ENCODE peak calls at places on chromosome 13, in five cellular contexts. One of them, this sample, is unnamed.
A peak's percentile ranks its signal among the peaks of the same experiment; 100 is the strongest.

GRCh38 chr13:27283906-27284523 is 13.4 kb downstream of the RASL11A start:
- DNase-seq in foreskin fibroblast: peak; percentile 79
- DNase-seq in tibial artery: peak; percentile 37
- DNase-seq in CD14-positive monocyte: no peak
- DNase-seq in astrocyte of the spinal cord: no peak
- DNase-seq in this sample: no peak

GRCh38 chr13:99399623-99399974 is 92.4 kb upstream of the GPR183 start:
- DNase-seq in foreskin fibroblast: no peak
- DNase-seq in tibial artery: no peak
- DNase-seq in CD14-positive monocyte: no peak
- DNase-seq in astrocyte of the spinal cord: no peak
- DNase-seq in this sample: no peak

GRCh38 chr13:76481738-76482137 is 404.5 kb downstream of the KCTD12 start:
- DNase-seq in foreskin fibroblast: no peak
- DNase-seq in tibial artery: no peak
- DNase-seq in CD14-positive monocyte: no peak
- DNase-seq in astrocyte of the spinal cord: peak; percentile 74
- DNase-seq in this sample: no peak

GRCh38 chr13:99316657-99317244 is 9.6 kb upstream of the GPR183 start:
- DNase-seq in foreskin fibroblast: no peak
- DNase-seq in tibial artery: no peak
- DNase-seq in CD14-positive monocyte: no peak
- DNase-seq in astrocyte of the spinal cord: peak; percentile 33
- DNase-seq in this sample: no peak

GRCh38 chr13:73708393-73708985 is 425.7 kb downstream of the KLF12 start:
- DNase-seq in foreskin fibroblast: peak; percentile 67
- DNase-seq in tibial artery: peak; percentile 28
- DNase-seq in CD14-positive monocyte: no peak
- DNase-seq in astrocyte of the spinal cord: peak; percentile 77
- DNase-seq in this sample: peak; percentile 46

GRCh38 chr13:74250738-74251190 is 116.6 kb upstream of the KLF12 start:
- DNase-seq in foreskin fibroblast: peak; percentile 89
- DNase-seq in tibial artery: no peak
- DNase-seq in CD14-positive monocyte: no peak
- DNase-seq in astrocyte of the spinal cord: peak; percentile 59
- DNase-seq in this sample: no peak

GRCh38 chr13:42041684-42042035 is 6.8 kb upstream of the DGKH start:
- DNase-seq in foreskin fibroblast: peak; percentile 89
- DNase-seq in tibial artery: peak; percentile 70
- DNase-seq in CD14-positive monocyte: no peak
- DNase-seq in astrocyte of the spinal cord: peak; percentile 74
- DNase-seq in this sample: peak; percentile 71

GRCh38 chr13:68509734-68510621 is 1279.8 kb upstream of the PCDH9 start:
- DNase-seq in foreskin fibroblast: no peak
- DNase-seq in tibial artery: no peak
- DNase-seq in CD14-positive monocyte: no peak
- DNase-seq in astrocyte of the spinal cord: no peak
- DNase-seq in this sample: peak; percentile 4

GRCh38 chr13:52371736-52372247 is 34.2 kb downstream of the THSD1 start:
- DNase-seq in foreskin fibroblast: peak; percentile 72
- DNase-seq in tibial artery: no peak
- DNase-seq in CD14-positive monocyte: no peak
- DNase-seq in astrocyte of the spinal cord: peak; percentile 70
- DNase-seq in this sample: no peak

GRCh38 chr13:113405481-113406300 is 41.8 kb upstream of the GRTP1 start:
- DNase-seq in foreskin fibroblast: no peak
- DNase-seq in tibial artery: no peak
- DNase-seq in CD14-positive monocyte: no peak
- DNase-seq in astrocyte of the spinal cord: no peak
- DNase-seq in this sample: no peak

GRCh38 chr13:106636492-106636891 is 68.6 kb upstream of the ARGLU1 start:
- DNase-seq in foreskin fibroblast: no peak
- DNase-seq in tibial artery: no peak
- DNase-seq in CD14-positive monocyte: no peak
- DNase-seq in astrocyte of the spinal cord: no peak
- DNase-seq in this sample: no peak

GRCh38 chr13:112686364-112686763 is 3.5 kb upstream of the ATP11A start:
- DNase-seq in foreskin fibroblast: no peak
- DNase-seq in tibial artery: no peak
- DNase-seq in CD14-positive monocyte: no peak
- DNase-seq in astrocyte of the spinal cord: no peak
- DNase-seq in this sample: no peak

GRCh38 chr13:98912846-98913245 is 65.0 kb downstream of the DOCK9 start:
- DNase-seq in foreskin fibroblast: no peak
- DNase-seq in tibial artery: no peak
- DNase-seq in CD14-positive monocyte: no peak
- DNase-seq in astrocyte of the spinal cord: no peak
- DNase-seq in this sample: no peak

GRCh38 chr13:73440296-73440895 is 381.6 kb downstream of the KLF5 start:
- DNase-seq in foreskin fibroblast: peak; percentile 11
- DNase-seq in tibial artery: no peak
- DNase-seq in CD14-positive monocyte: no peak
- DNase-seq in astrocyte of the spinal cord: peak; percentile 19
- DNase-seq in this sample: no peak

GRCh38 chr13:46654956-46655726 is 102.2 kb downstream of the LRCH1 start:
- DNase-seq in foreskin fibroblast: peak; percentile 48
- DNase-seq in tibial artery: no peak
- DNase-seq in CD14-positive monocyte: no peak
- DNase-seq in astrocyte of the spinal cord: no peak
- DNase-seq in this sample: no peak

GRCh38 chr13:37476874-37477273 is 121.7 kb downstream of the POSTN start:
- DNase-seq in foreskin fibroblast: peak; percentile 79
- DNase-seq in tibial artery: no peak
- DNase-seq in CD14-positive monocyte: no peak
- DNase-seq in astrocyte of the spinal cord: no peak
- DNase-seq in this sample: no peak

GRCh38 chr13:37475151-37475550 is 123.4 kb downstream of the POSTN start:
- DNase-seq in foreskin fibroblast: no peak
- DNase-seq in tibial artery: no peak
- DNase-seq in CD14-positive monocyte: no peak
- DNase-seq in astrocyte of the spinal cord: no peak
- DNase-seq in this sample: no peak

GRCh38 chr13:37475966-37476365 is 122.6 kb downstream of the POSTN start:
- DNase-seq in foreskin fibroblast: peak; percentile 79
- DNase-seq in tibial artery: no peak
- DNase-seq in CD14-positive monocyte: no peak
- DNase-seq in astrocyte of the spinal cord: no peak
- DNase-seq in this sample: no peak

GRCh38 chr13:37473035-37473434 is 125.5 kb downstream of the POSTN start:
- DNase-seq in foreskin fibroblast: no peak
- DNase-seq in tibial artery: no peak
- DNase-seq in CD14-positive monocyte: no peak
- DNase-seq in astrocyte of the spinal cord: no peak
- DNase-seq in this sample: no peak
- TF ChIP-seq CTCF in foreskin fibroblast: no peak
- TF ChIP-seq CTCF in tibial artery: no peak
- TF ChIP-seq CTCF in CD14-positive monocyte: no peak
- TF ChIP-seq CTCF in astrocyte of the spinal cord: no peak
- TF ChIP-seq CTCF in this sample: no peak

GRCh38 chr13:81927347-81927746 is 1586.4 kb upstream of the SPRY2 start:
- DNase-seq in foreskin fibroblast: no peak
- DNase-seq in tibial artery: no peak
- DNase-seq in CD14-positive monocyte: no peak
- DNase-seq in astrocyte of the spinal cord: no peak
- DNase-seq in this sample: no peak
- TF ChIP-seq CTCF in foreskin fibroblast: no peak
- TF ChIP-seq CTCF in tibial artery: no peak
- TF ChIP-seq CTCF in CD14-positive monocyte: no peak
- TF ChIP-seq CTCF in astrocyte of the spinal cord: peak; percentile 7
- TF ChIP-seq CTCF in this sample: no peak

DNA sequence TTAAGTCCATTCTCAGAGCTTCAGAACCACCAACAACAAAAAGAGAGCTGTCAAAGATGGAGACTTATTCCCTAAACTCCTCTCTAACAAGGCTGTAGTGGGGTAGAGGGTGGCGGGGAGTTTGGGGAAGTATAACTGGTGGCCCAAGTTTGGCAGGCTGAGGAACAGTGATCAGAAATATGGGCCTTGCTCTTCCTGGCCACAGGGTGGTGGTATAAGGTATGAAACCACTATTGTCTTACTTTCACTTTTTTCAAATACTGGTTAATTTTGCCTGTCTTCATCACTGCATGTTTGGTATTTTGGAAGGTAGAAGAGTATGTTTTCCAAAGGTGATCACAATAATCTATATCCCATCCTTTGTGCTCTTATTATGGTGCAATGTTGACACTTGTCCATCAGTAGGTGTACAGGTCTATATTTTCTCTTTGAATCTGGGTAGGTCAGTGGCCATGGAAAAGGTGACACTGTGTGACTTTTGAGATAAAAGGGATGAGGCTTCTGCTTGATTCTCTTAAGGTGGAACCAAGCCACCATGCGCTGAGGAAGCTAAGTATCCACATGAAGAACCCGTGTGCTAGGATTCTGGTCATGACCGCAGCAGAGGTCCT is 23.2 kb upstream of the GPC5 start:
- DNase-seq in foreskin fibroblast: no peak
- DNase-seq in tibial artery: no peak
- DNase-seq in CD14-positive monocyte: peak; percentile 47
- DNase-seq in astrocyte of the spinal cord: peak; percentile 17
- DNase-seq in this sample: peak; percentile 51
- TF ChIP-seq CTCF in foreskin fibroblast: peak; percentile 50
- TF ChIP-seq CTCF in tibial artery: no peak
- TF ChIP-seq CTCF in CD14-positive monocyte: peak; percentile 56
- TF ChIP-seq CTCF in astrocyte of the spinal cord: peak; percentile 71
- TF ChIP-seq CTCF in this sample: peak; percentile 65

GRCh38 chr13:19984430-19985218 is 26.1 kb downstream of the ZMYM2 start:
- DNase-seq in foreskin fibroblast: peak; percentile 70
- DNase-seq in tibial artery: no peak
- DNase-seq in CD14-positive monocyte: no peak
- DNase-seq in astrocyte of the spinal cord: peak; percentile 59
- DNase-seq in this sample: peak; percentile 66
- TF ChIP-seq CTCF in foreskin fibroblast: peak; percentile 78
- TF ChIP-seq CTCF in tibial artery: peak; percentile 46
- TF ChIP-seq CTCF in CD14-positive monocyte: peak; percentile 50
- TF ChIP-seq CTCF in astrocyte of the spinal cord: peak; percentile 68
- TF ChIP-seq CTCF in this sample: peak; percentile 41

GRCh38 chr13:57624565-57625435 is 6.7 kb upstream of the PCDH17 start:
- DNase-seq in foreskin fibroblast: peak; percentile 8
- DNase-seq in tibial artery: peak; percentile 44
- DNase-seq in CD14-positive monocyte: no peak
- DNase-seq in astrocyte of the spinal cord: peak; percentile 68
- DNase-seq in this sample: peak; percentile 43
- TF ChIP-seq CTCF in foreskin fibroblast: peak; percentile 79
- TF ChIP-seq CTCF in tibial artery: peak; percentile 53
- TF ChIP-seq CTCF in CD14-positive monocyte: peak; percentile 84
- TF ChIP-seq CTCF in astrocyte of the spinal cord: peak; percentile 80
- TF ChIP-seq CTCF in this sample: peak; percentile 71

GRCh38 chr13:33018886-33019285 is 2.7 kb downstream of the KL start:
- DNase-seq in foreskin fibroblast: no peak
- DNase-seq in tibial artery: no peak
- DNase-seq in CD14-positive monocyte: no peak
- DNase-seq in astrocyte of the spinal cord: no peak
- DNase-seq in this sample: no peak

GRCh38 chr13:33015791-33016323 is 366 bp upstream of the KL start:
- DNase-seq in foreskin fibroblast: no peak
- DNase-seq in tibial artery: no peak
- DNase-seq in CD14-positive monocyte: no peak
- DNase-seq in astrocyte of the spinal cord: no peak
- DNase-seq in this sample: peak; percentile 64

GRCh38 chr13:33017410-33017929 is 1.2 kb downstream of the KL start:
- DNase-seq in foreskin fibroblast: no peak
- DNase-seq in tibial artery: peak; percentile 61
- DNase-seq in CD14-positive monocyte: peak; percentile 50
- DNase-seq in astrocyte of the spinal cord: peak; percentile 30
- DNase-seq in this sample: peak; percentile 80

GRCh38 chr13:33015275-33015674 is 948 bp upstream of the KL start:
- DNase-seq in foreskin fibroblast: no peak
- DNase-seq in tibial artery: peak; percentile 24
- DNase-seq in CD14-positive monocyte: no peak
- DNase-seq in astrocyte of the spinal cord: no peak
- DNase-seq in this sample: no peak

GRCh38 chr13:33016414-33017409 is at the start of gene KL:
- DNase-seq in foreskin fibroblast: peak; percentile 15
- DNase-seq in tibial artery: peak; percentile 29
- DNase-seq in CD14-positive monocyte: peak; percentile 46
- DNase-seq in astrocyte of the spinal cord: no peak
- DNase-seq in this sample: peak; percentile 63
- TF ChIP-seq CTCF in foreskin fibroblast: peak; percentile 2
- TF ChIP-seq CTCF in tibial artery: no peak
- TF ChIP-seq CTCF in CD14-positive monocyte: no peak
- TF ChIP-seq CTCF in astrocyte of the spinal cord: peak; percentile 2
- TF ChIP-seq CTCF in this sample: no peak

DNA sequence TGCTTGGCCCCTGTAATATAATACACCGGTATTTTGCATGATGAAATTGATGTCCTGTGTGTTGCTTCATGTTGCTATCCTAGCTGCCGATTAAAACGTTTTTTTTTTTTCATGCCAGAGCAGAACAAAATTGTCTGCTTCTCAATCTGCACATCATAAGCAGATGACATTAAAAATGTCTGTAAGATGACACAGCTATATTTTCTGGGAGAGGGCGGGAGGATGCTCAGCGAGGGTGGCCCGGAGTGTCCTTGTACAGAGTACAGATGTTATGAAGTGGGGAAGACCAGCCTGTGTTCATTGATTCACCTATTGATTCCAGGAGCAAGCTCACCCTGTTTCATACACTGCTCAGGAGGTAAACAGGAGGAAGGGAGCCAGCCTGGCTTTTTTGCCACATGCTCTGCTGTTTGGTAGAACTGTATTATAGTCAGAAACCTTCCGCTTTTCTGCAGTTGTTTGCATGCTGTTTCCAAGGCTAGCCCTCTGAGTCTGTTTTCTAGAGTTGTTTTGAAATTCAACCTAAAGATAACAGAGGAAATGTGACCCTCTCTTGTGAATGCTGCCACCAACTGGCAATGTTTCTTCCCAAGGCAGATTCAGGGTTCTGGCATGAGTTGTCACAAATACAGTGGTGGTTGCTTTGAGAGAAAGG is 4.7 kb upstream of the IRS2 start:
- DNase-seq in foreskin fibroblast: peak; percentile 69
- DNase-seq in tibial artery: no peak
- DNase-seq in CD14-positive monocyte: peak; percentile 63
- DNase-seq in astrocyte of the spinal cord: peak; percentile 45
- DNase-seq in this sample: no peak
- TF ChIP-seq CTCF in foreskin fibroblast: peak; percentile 47
- TF ChIP-seq CTCF in tibial artery: no peak
- TF ChIP-seq CTCF in CD14-positive monocyte: peak; percentile 63
- TF ChIP-seq CTCF in astrocyte of the spinal cord: peak; percentile 59
- TF ChIP-seq CTCF in this sample: peak; percentile 16

DNA sequence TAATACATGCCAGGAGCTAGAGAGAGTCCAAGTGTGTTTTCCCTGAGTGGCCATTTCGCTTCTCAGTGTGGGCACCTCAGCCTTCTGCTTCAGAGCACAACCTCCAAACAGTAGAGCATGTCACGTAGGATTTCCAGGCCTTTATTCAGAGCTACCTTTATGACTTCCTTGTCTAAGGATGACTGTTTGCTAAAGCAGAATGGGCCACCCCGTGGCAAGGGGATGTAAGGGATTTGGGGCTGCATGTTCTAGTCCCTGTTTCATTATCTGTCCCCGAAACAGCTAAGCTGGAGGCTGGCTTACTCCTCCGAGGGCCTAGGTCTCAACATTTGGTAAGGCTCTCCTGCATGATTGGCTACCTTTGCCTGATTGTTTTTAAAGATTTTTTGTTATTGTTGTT is 6.0 kb downstream of the RNASEH2B start:
- DNase-seq in foreskin fibroblast: no peak
- DNase-seq in tibial artery: no peak
- DNase-seq in CD14-positive monocyte: no peak
- DNase-seq in astrocyte of the spinal cord: no peak
- DNase-seq in this sample: no peak
- TF ChIP-seq CTCF in foreskin fibroblast: no peak
- TF ChIP-seq CTCF in tibial artery: no peak
- TF ChIP-seq CTCF in CD14-positive monocyte: no peak
- TF ChIP-seq CTCF in astrocyte of the spinal cord: no peak
- TF ChIP-seq CTCF in this sample: peak; percentile 22

GRCh38 chr13:79246575-79246949 is 159.5 kb downstream of the RBM26 start:
- DNase-seq in foreskin fibroblast: no peak
- DNase-seq in tibial artery: no peak
- DNase-seq in CD14-positive monocyte: no peak
- DNase-seq in astrocyte of the spinal cord: no peak
- DNase-seq in this sample: no peak
- TF ChIP-seq CTCF in foreskin fibroblast: no peak
- TF ChIP-seq CTCF in tibial artery: no peak
- TF ChIP-seq CTCF in CD14-positive monocyte: no peak
- TF ChIP-seq CTCF in astrocyte of the spinal cord: no peak
- TF ChIP-seq CTCF in this sample: peak; percentile 9